ENCODE peak calls at places on chromosome 1, in ten cellular contexts. One of them, this sample, is unnamed.

GRCh38 chr1:32733573-32734321 is 31.2 kb upstream of the SYNC start:
- DNase-seq in psoas muscle: peak
- DNase-seq in GM12865: peak
- DNase-seq in choroid plexus epithelial cell: peak
- DNase-seq in cardiac fibroblast: peak
- DNase-seq in brain microvascular endothelial cell: peak
- DNase-seq in mucosa of descending colon: no peak
- DNase-seq in DND-41: no peak
- DNase-seq in right atrium auricular region: no peak
- DNase-seq in adrenal gland: no peak
- DNase-seq in this sample: peak

GRCh38 chr1:50981741-50982140 is 11.7 kb downstream of the CDKN2C start:
- DNase-seq in DND-41: no peak
- DNase-seq in right atrium auricular region: no peak
- DNase-seq in adrenal gland: no peak
- DNase-seq in mucosa of descending colon: no peak
- DNase-seq in choroid plexus epithelial cell: no peak
- DNase-seq in cardiac fibroblast: no peak
- DNase-seq in brain microvascular endothelial cell: no peak
- DNase-seq in GM12865: no peak
- DNase-seq in psoas muscle: no peak
- DNase-seq in this sample: no peak

GRCh38 chr1:68358439-68358838 is 91.3 kb downstream of the RPE65 start:
- DNase-seq in DND-41: no peak
- DNase-seq in right atrium auricular region: no peak
- DNase-seq in cardiac fibroblast: peak
- DNase-seq in GM12865: peak
- DNase-seq in choroid plexus epithelial cell: peak
- DNase-seq in brain microvascular endothelial cell: no peak
- DNase-seq in mucosa of descending colon: no peak
- DNase-seq in psoas muscle: no peak
- DNase-seq in adrenal gland: no peak
- DNase-seq in this sample: no peak

GRCh38 chr1:9410737-9411297 is 118.1 kb downstream of the SPSB1 start:
- DNase-seq in adrenal gland: no peak
- DNase-seq in DND-41: peak
- DNase-seq in brain microvascular endothelial cell: peak
- DNase-seq in GM12865: peak
- DNase-seq in choroid plexus epithelial cell: peak
- DNase-seq in cardiac fibroblast: peak
- DNase-seq in psoas muscle: no peak
- DNase-seq in right atrium auricular region: no peak
- DNase-seq in mucosa of descending colon: no peak
- DNase-seq in this sample: peak

GRCh38 chr1:183038333-183038876 is 15.2 kb downstream of the LAMC1 start:
- DNase-seq in GM12865: no peak
- DNase-seq in cardiac fibroblast: no peak
- DNase-seq in mucosa of descending colon: no peak
- DNase-seq in right atrium auricular region: no peak
- DNase-seq in adrenal gland: no peak
- DNase-seq in choroid plexus epithelial cell: no peak
- DNase-seq in DND-41: no peak
- DNase-seq in psoas muscle: no peak
- DNase-seq in brain microvascular endothelial cell: no peak
- DNase-seq in this sample: no peak

GRCh38 chr1:115280073-115280472 is 58.0 kb downstream of the NGF start:
- DNase-seq in adrenal gland: no peak
- DNase-seq in cardiac fibroblast: peak
- DNase-seq in psoas muscle: no peak
- DNase-seq in GM12865: no peak
- DNase-seq in right atrium auricular region: no peak
- DNase-seq in mucosa of descending colon: no peak
- DNase-seq in brain microvascular endothelial cell: no peak
- DNase-seq in choroid plexus epithelial cell: peak
- DNase-seq in DND-41: no peak
- DNase-seq in this sample: peak

GRCh38 chr1:231931846-231932454 is 305.4 kb downstream of the DISC1 start:
- DNase-seq in psoas muscle: no peak
- DNase-seq in GM12865: peak
- DNase-seq in adrenal gland: no peak
- DNase-seq in right atrium auricular region: no peak
- DNase-seq in brain microvascular endothelial cell: no peak
- DNase-seq in DND-41: peak
- DNase-seq in choroid plexus epithelial cell: no peak
- DNase-seq in cardiac fibroblast: no peak
- DNase-seq in mucosa of descending colon: no peak
- DNase-seq in this sample: no peak

GRCh38 chr1:154276797-154277196 is 4.4 kb downstream of the HAX1 start:
- DNase-seq in brain microvascular endothelial cell: no peak
- DNase-seq in psoas muscle: no peak
- DNase-seq in cardiac fibroblast: no peak
- DNase-seq in DND-41: peak
- DNase-seq in GM12865: peak
- DNase-seq in right atrium auricular region: no peak
- DNase-seq in adrenal gland: no peak
- DNase-seq in choroid plexus epithelial cell: no peak
- DNase-seq in mucosa of descending colon: no peak
- DNase-seq in this sample: no peak

GRCh38 chr1:45351508-45351907 is 11.3 kb upstream of the MUTYH start:
- DNase-seq in adrenal gland: no peak
- DNase-seq in psoas muscle: no peak
- DNase-seq in choroid plexus epithelial cell: no peak
- DNase-seq in cardiac fibroblast: no peak
- DNase-seq in GM12865: no peak
- DNase-seq in mucosa of descending colon: no peak
- DNase-seq in right atrium auricular region: no peak
- DNase-seq in DND-41: no peak
- DNase-seq in brain microvascular endothelial cell: no peak
- DNase-seq in this sample: no peak

GRCh38 chr1:96464991-96465875 is 256.4 kb upstream of the PTBP2 start:
- DNase-seq in GM12865: no peak
- DNase-seq in DND-41: no peak
- DNase-seq in right atrium auricular region: peak
- DNase-seq in psoas muscle: peak
- DNase-seq in choroid plexus epithelial cell: peak
- DNase-seq in adrenal gland: no peak
- DNase-seq in brain microvascular endothelial cell: no peak
- DNase-seq in cardiac fibroblast: peak
- DNase-seq in mucosa of descending colon: no peak
- DNase-seq in this sample: peak

GRCh38 chr1:164907666-164908065 is 348.7 kb downstream of the PBX1 start:
- DNase-seq in mucosa of descending colon: no peak
- DNase-seq in psoas muscle: no peak
- DNase-seq in choroid plexus epithelial cell: no peak
- DNase-seq in cardiac fibroblast: no peak
- DNase-seq in brain microvascular endothelial cell: no peak
- DNase-seq in right atrium auricular region: no peak
- DNase-seq in adrenal gland: no peak
- DNase-seq in DND-41: no peak
- DNase-seq in GM12865: no peak
- DNase-seq in this sample: no peak

GRCh38 chr1:79006564-79006963 is at the start of gene ADGRL4:
- DNase-seq in cardiac fibroblast: peak
- DNase-seq in adrenal gland: peak
- DNase-seq in brain microvascular endothelial cell: peak
- DNase-seq in psoas muscle: peak
- DNase-seq in choroid plexus epithelial cell: peak
- DNase-seq in GM12865: no peak
- DNase-seq in DND-41: no peak
- DNase-seq in right atrium auricular region: peak
- DNase-seq in mucosa of descending colon: peak
- DNase-seq in this sample: peak

GRCh38 chr1:246198141-246198820 is 308.8 kb downstream of the SMYD3 start:
- DNase-seq in GM12865: no peak
- DNase-seq in choroid plexus epithelial cell: no peak
- DNase-seq in right atrium auricular region: no peak
- DNase-seq in mucosa of descending colon: no peak
- DNase-seq in psoas muscle: no peak
- DNase-seq in brain microvascular endothelial cell: no peak
- DNase-seq in cardiac fibroblast: no peak
- DNase-seq in DND-41: no peak
- DNase-seq in adrenal gland: no peak
- DNase-seq in this sample: no peak

DNA sequence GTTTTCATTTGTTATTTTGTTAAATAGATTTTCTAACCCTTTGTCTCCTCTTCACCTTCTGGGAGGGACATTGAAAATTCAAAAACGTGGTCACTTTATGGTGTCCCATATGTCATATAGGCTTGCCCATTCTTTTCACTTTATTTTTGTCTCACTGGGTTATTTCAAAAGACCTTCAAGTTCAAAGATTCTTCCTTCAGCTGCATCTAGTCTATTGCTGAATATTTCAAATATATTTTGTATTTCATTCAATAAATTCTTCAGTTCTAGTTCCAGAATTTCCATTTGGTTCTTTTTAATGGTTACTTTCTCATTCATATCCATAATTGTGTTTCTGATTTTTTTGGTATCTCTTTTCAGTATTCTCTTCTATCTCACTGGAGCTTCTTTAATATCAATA is 11.6 kb upstream of the KCTD3 start:
- DNase-seq in cardiac fibroblast: no peak
- DNase-seq in GM12865: no peak
- DNase-seq in right atrium auricular region: no peak
- DNase-seq in choroid plexus epithelial cell: no peak
- DNase-seq in psoas muscle: no peak
- DNase-seq in brain microvascular endothelial cell: no peak
- DNase-seq in adrenal gland: no peak
- DNase-seq in mucosa of descending colon: no peak
- DNase-seq in DND-41: no peak
- DNase-seq in this sample: no peak
- H3K4me3 ChIP-seq in cardiac fibroblast: no peak
- H3K4me3 ChIP-seq in GM12865: no peak
- H3K4me3 ChIP-seq in right atrium auricular region: no peak
- H3K4me3 ChIP-seq in choroid plexus epithelial cell: no peak
- H3K4me3 ChIP-seq in psoas muscle: no peak
- H3K4me3 ChIP-seq in brain microvascular endothelial cell: no peak
- H3K4me3 ChIP-seq in adrenal gland: no peak
- H3K4me3 ChIP-seq in mucosa of descending colon: no peak
- H3K4me3 ChIP-seq in DND-41: no peak
- H3K4me3 ChIP-seq in this sample: no peak

GRCh38 chr1:111030590-111030989 is 66.9 kb upstream of the LRIF1 start:
- DNase-seq in adrenal gland: peak
- DNase-seq in mucosa of descending colon: no peak
- DNase-seq in brain microvascular endothelial cell: peak
- DNase-seq in cardiac fibroblast: peak
- DNase-seq in psoas muscle: no peak
- DNase-seq in right atrium auricular region: no peak
- DNase-seq in GM12865: peak
- DNase-seq in DND-41: peak
- DNase-seq in choroid plexus epithelial cell: peak
- DNase-seq in this sample: peak

DNA sequence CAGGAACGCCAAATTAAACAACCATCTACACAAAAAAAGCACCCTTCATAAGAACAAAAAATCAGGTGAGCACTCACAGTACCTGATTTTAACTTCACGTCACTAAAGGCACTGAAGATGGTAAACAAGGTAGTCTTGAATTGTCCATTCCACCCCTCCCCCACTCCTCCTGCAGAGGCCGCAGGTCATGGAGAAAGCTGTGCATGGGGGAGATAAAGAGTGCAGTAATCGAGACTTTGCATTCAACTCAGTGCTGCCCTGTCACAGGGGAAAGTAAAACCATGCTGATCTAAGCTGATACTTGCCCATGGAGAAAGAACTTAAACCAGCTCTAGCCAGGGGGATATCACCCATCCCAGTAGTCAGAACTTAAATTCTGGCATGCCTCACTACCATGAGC is 61.4 kb upstream of the LRIF1 start:
- DNase-seq in mucosa of descending colon: no peak
- DNase-seq in psoas muscle: no peak
- DNase-seq in adrenal gland: no peak
- DNase-seq in brain microvascular endothelial cell: no peak
- DNase-seq in DND-41: no peak
- DNase-seq in GM12865: no peak
- DNase-seq in cardiac fibroblast: no peak
- DNase-seq in choroid plexus epithelial cell: no peak
- DNase-seq in right atrium auricular region: no peak
- DNase-seq in this sample: no peak
- H3K4me3 ChIP-seq in mucosa of descending colon: no peak
- H3K4me3 ChIP-seq in psoas muscle: no peak
- H3K4me3 ChIP-seq in adrenal gland: no peak
- H3K4me3 ChIP-seq in brain microvascular endothelial cell: no peak
- H3K4me3 ChIP-seq in DND-41: no peak
- H3K4me3 ChIP-seq in GM12865: no peak
- H3K4me3 ChIP-seq in cardiac fibroblast: no peak
- H3K4me3 ChIP-seq in choroid plexus epithelial cell: no peak
- H3K4me3 ChIP-seq in right atrium auricular region: no peak
- H3K4me3 ChIP-seq in this sample: no peak

DNA sequence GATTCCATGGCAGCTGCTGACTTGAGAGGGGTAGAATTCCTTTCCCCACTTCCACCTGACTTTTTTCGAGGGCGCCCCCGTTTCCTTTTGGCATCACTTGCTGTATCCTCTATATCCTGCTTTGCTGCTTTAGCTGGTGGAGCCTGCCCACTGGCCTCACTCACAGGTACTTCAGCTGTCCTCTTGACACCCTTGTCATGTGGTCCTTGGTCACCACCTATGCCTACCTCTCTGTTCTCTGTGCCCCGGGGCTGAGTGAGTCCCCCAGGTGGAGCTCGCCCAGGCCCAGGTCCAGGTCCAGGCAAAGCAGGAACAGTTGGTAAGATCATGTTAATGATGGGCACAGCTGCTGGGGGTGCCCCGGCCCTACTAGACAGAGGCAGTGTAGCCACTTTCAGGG is 4.5 kb downstream of the RFX5 start:
- DNase-seq in brain microvascular endothelial cell: no peak
- DNase-seq in psoas muscle: no peak
- DNase-seq in GM12865: no peak
- DNase-seq in cardiac fibroblast: no peak
- DNase-seq in DND-41: no peak
- DNase-seq in mucosa of descending colon: no peak
- DNase-seq in adrenal gland: no peak
- DNase-seq in choroid plexus epithelial cell: no peak
- DNase-seq in right atrium auricular region: no peak
- DNase-seq in this sample: no peak
- H3K4me3 ChIP-seq in brain microvascular endothelial cell: no peak
- H3K4me3 ChIP-seq in psoas muscle: no peak
- H3K4me3 ChIP-seq in GM12865: no peak
- H3K4me3 ChIP-seq in cardiac fibroblast: no peak
- H3K4me3 ChIP-seq in DND-41: no peak
- H3K4me3 ChIP-seq in mucosa of descending colon: no peak
- H3K4me3 ChIP-seq in adrenal gland: no peak
- H3K4me3 ChIP-seq in choroid plexus epithelial cell: no peak
- H3K4me3 ChIP-seq in right atrium auricular region: no peak
- H3K4me3 ChIP-seq in this sample: no peak

DNA sequence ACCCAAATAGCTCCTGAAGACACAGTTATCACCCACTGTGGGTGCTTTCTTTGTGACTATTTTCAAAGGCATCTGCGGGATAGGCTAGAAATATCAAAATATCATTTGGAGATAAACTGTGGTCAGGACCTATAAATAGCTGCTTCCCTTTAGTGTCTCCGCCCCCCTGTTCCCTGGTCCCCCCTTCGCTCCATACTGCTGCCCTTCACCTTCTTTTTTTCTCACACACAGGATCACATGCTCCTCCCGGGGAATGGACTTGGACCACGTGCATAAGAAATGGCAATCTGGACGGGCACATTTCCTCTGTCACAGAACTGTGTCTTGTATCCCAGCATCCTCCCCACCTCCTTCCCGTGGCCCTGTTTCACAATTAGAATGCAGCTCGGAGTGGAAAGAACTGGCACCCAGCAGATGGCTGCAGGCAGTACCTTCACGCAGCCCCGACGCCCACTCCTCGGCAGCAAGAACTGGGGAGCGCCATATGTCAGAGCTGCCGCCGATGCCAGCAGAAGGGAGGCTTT is 68.8 kb upstream of the SSX2IP start:
- DNase-seq in right atrium auricular region: no peak
- DNase-seq in psoas muscle: no peak
- DNase-seq in choroid plexus epithelial cell: peak
- DNase-seq in DND-41: no peak
- DNase-seq in adrenal gland: peak
- DNase-seq in cardiac fibroblast: peak
- DNase-seq in brain microvascular endothelial cell: peak
- DNase-seq in mucosa of descending colon: no peak
- DNase-seq in GM12865: no peak
- DNase-seq in this sample: no peak
- H3K4me3 ChIP-seq in right atrium auricular region: no peak
- H3K4me3 ChIP-seq in psoas muscle: peak
- H3K4me3 ChIP-seq in choroid plexus epithelial cell: peak
- H3K4me3 ChIP-seq in DND-41: no peak
- H3K4me3 ChIP-seq in adrenal gland: peak
- H3K4me3 ChIP-seq in cardiac fibroblast: no peak
- H3K4me3 ChIP-seq in brain microvascular endothelial cell: peak
- H3K4me3 ChIP-seq in mucosa of descending colon: no peak
- H3K4me3 ChIP-seq in GM12865: no peak
- H3K4me3 ChIP-seq in this sample: no peak